ENCODE peak calls at places on chromosome 20, in five cellular contexts. B is sciatic nerve; W is T-cell; P is activated CD8-positive, alpha-beta memory T cell treated with anti-CD3 and anti-CD28 coated beads, Interleukin-2, amount 10 ng/mL, durations not matched to agents 7 days and 5 days; Q is PC-3. O is an unnamed sample.

GRCh38 chr20:48599106-48599747 is 228.6 kb downstream of the PREX1 start:
- ATAC-seq in B (no peak), W (no peak), P (no peak), Q (no peak), O (no peak)

GRCh38 chr20:4896971-4897497 is 104.3 kb downstream of the SLC23A2 start:
- ATAC-seq in B (no peak), W (no peak), P (peak), Q (peak), O (no peak)

GRCh38 chr20:20410678-20411077 is 42.8 kb downstream of the INSM1 start:
- ATAC-seq in B (peak), W (no peak), P (no peak), Q (no peak), O (no peak)

GRCh38 chr20:12902992-12903391 is 105.8 kb upstream of the SPTLC3 start:
- ATAC-seq in B (no peak), W (no peak), P (no peak), Q (no peak), O (no peak)

GRCh38 chr20:53828673-53829085 is 235.0 kb upstream of the ZNF217 start:
- ATAC-seq in B (peak), W (peak), P (no peak), Q (peak), O (peak)

GRCh38 chr20:48042628-48043027 is 257.3 kb upstream of the SULF2 start:
- ATAC-seq in B (no peak), W (no peak), P (no peak), Q (no peak), O (no peak)

GRCh38 chr20:50931048-50931305 is 260 bp downstream of the ADNP start:
- ATAC-seq in B (no peak), W (peak), P (peak), Q (peak), O (peak)

GRCh38 chr20:4773736-4774135 is 52.0 kb downstream of the PRND start:
- ATAC-seq in B (no peak), W (no peak), P (no peak), Q (no peak), O (peak)

GRCh38 chr20:7976015-7976414 is 35.8 kb upstream of the HAO1 start:
- ATAC-seq in B (no peak), W (no peak), P (no peak), Q (no peak), O (no peak)

GRCh38 chr20:17874271-17875105 is 94.1 kb downstream of the SNX5 start:
- ATAC-seq in B (no peak), W (no peak), P (no peak), Q (peak), O (peak)

GRCh38 chr20:43721097-43721428 is 5.7 kb downstream of the GTSF1L start:
- ATAC-seq in B (no peak), W (no peak), P (no peak), Q (no peak), O (no peak)

GRCh38 chr20:37914672-37915433 is 11.9 kb downstream of the VSTM2L start:
- ATAC-seq in B (peak), W (peak), P (peak), Q (no peak), O (peak)

GRCh38 chr20:19682249-19682648 is 75.8 kb upstream of the RIN2 start:
- ATAC-seq in B (no peak), W (no peak), P (no peak), Q (no peak), O (no peak)

GRCh38 chr20:19241440-19241839 is 29.0 kb downstream of the SLC24A3 start:
- ATAC-seq in B (no peak), W (no peak), P (no peak), Q (no peak), O (no peak)

GRCh38 chr20:11459090-11459877 is 458.4 kb upstream of the BTBD3 start:
- ATAC-seq in B (no peak), W (no peak), P (no peak), Q (no peak), O (no peak)

GRCh38 chr20:61647741-61648140 is 395.7 kb downstream of the CDH4 start:
- ATAC-seq in B (no peak), W (no peak), P (no peak), Q (no peak), O (no peak)

GRCh38 chr20:25314497-25315417 is 66.9 kb downstream of the PYGB start:
- ATAC-seq in B (no peak), W (no peak), P (no peak), Q (no peak), O (no peak)

GRCh38 chr20:4697874-4698221 is 23.9 kb upstream of the PRND start:
- ATAC-seq in B (no peak), W (peak), P (no peak), Q (no peak), O (no peak)

O was measured in gastroesophageal sphincter.